ENCODE peak calls at places on chromosomes 13 and 19, in nine cellular contexts. G is non-pigmented ciliary epithelial cell; E is T-helper 2 cell; U is putamen; P is aorta; Q is CD8-positive, alpha-beta memory T cell; S is HCT116; W is retina; C is HT1080. V is an unnamed sample.

GRCh38 chr19:10566658-10567410 is 1.0 kb upstream of the KRI1 start:
- DNase-seq in Q (peak), C (no peak), S (no peak), U (no peak), P (peak), W (no peak), E (peak), G (no peak), V (no peak)

GRCh38 chr13:33691980-33692379 is 126.0 kb upstream of the RFC3 start:
- DNase-seq in Q (no peak), W (no peak), E (no peak), U (no peak), P (no peak), C (no peak), S (no peak), G (no peak), V (no peak)

GRCh38 chr19:49688531-49689132 is 762 bp upstream of the ADM5 start:
- DNase-seq in W (no peak), U (no peak), E (no peak), C (no peak), S (no peak), Q (no peak), G (no peak), P (no peak), V (no peak)

GRCh38 chr19:16259385-16260159 is 61.9 kb downstream of the AP1M1 start:
- DNase-seq in P (no peak), Q (no peak), E (peak), S (no peak), C (no peak), G (no peak), W (no peak), U (no peak), V (no peak)

GRCh38 chr13:73849292-73849691 is 284.9 kb downstream of the KLF12 start:
- DNase-seq in S (peak), E (peak), G (no peak), C (peak), U (no peak), Q (no peak), P (no peak), W (no peak), V (peak)

GRCh38 chr13:112445411-112446271 is 69.5 kb downstream of the SPACA7 start:
- DNase-seq in S (no peak), E (no peak), U (no peak), G (no peak), W (no peak), Q (no peak), C (no peak), P (no peak), V (no peak)

GRCh38 chr13:94914829-94915228 is 202.5 kb upstream of the SOX21 start:
- DNase-seq in G (no peak), E (no peak), S (no peak), Q (no peak), U (no peak), W (no peak), P (no peak), C (no peak), V (no peak)

GRCh38 chr19:4624733-4625362 is 14.5 kb upstream of the TNFAIP8L1 start:
- DNase-seq in Q (no peak), G (no peak), E (no peak), W (no peak), C (peak), P (no peak), U (no peak), S (peak), V (no peak)

GRCh38 chr13:112821340-112822055 is 131.7 kb downstream of the ATP11A start:
- DNase-seq in W (no peak), E (no peak), U (no peak), S (no peak), P (no peak), Q (no peak), G (no peak), C (no peak), V (no peak)

GRCh38 chr13:28059214-28059613 is 41.2 kb downstream of the FLT3 start:
- DNase-seq in W (no peak), P (no peak), S (peak), Q (peak), C (no peak), U (no peak), G (no peak), E (peak), V (peak)

GRCh38 chr13:105346141-105346766 is 1189.2 kb downstream of the EFNB2 start:
- DNase-seq in U (no peak), P (no peak), W (no peak), E (no peak), Q (no peak), G (peak), S (peak), C (peak), V (peak)

GRCh38 chr19:49847731-49848696 is 2.9 kb upstream of the PTOV1 start:
- DNase-seq in E (peak), S (peak), C (peak), P (no peak), U (no peak), W (no peak), Q (no peak), G (peak), V (peak)

GRCh38 chr19:10568444-10568825 is 344 bp downstream of the CDKN2D start:
- DNase-seq in Q (no peak), U (no peak), G (no peak), C (peak), E (peak), S (no peak), W (peak), P (no peak), V (no peak)

GRCh38 chr13:61136101-61136500 is 279.5 kb downstream of the PCDH20 start:
- DNase-seq in S (no peak), Q (no peak), P (no peak), G (peak), W (no peak), E (no peak), C (no peak), U (no peak), V (no peak)

GRCh38 chr19:16585808-16586476 is 13.7 kb upstream of the SLC35E1 start:
- DNase-seq in C (no peak), G (no peak), U (no peak), Q (no peak), W (no peak), P (no peak), S (no peak), E (peak), V (no peak)

GRCh38 chr13:110702591-110703526 is 3.1 kb downstream of the CARS2 start:
- DNase-seq in W (peak), P (no peak), U (no peak), E (no peak), Q (no peak), C (no peak), G (no peak), S (no peak), V (no peak)

GRCh38 chr19:8403820-8404109 is 9.3 kb upstream of the MARCHF2 start:
- DNase-seq in P (no peak), W (no peak), S (no peak), Q (no peak), U (no peak), C (no peak), E (no peak), G (no peak), V (no peak)

GRCh38 chr19:7191946-7192691 is 102.1 kb downstream of the INSR start:
- DNase-seq in G (no peak), U (no peak), E (peak), Q (peak), P (no peak), W (no peak), C (no peak), S (no peak), V (no peak)

GRCh38 chr19:58399903-58400637 is 4.6 kb downstream of the RNF225 start:
- DNase-seq in C (no peak), W (no peak), S (no peak), U (peak), E (no peak), Q (no peak), P (peak), G (no peak), V (no peak)

GRCh38 chr13:107422421-107422820 is 792.9 kb downstream of the LIG4 start:
- DNase-seq in W (no peak), C (no peak), Q (peak), P (no peak), G (no peak), U (no peak), E (peak), S (no peak), V (no peak)

GRCh38 chr19:38293281-38293680 is 10.8 kb upstream of the C19orf33 start:
- DNase-seq in P (no peak), Q (no peak), G (no peak), C (no peak), E (no peak), U (no peak), S (no peak), W (no peak), V (no peak)

GRCh38 chr19:17128403-17128802 is 52.8 kb downstream of the MYO9B start:
- DNase-seq in Q (no peak), W (no peak), U (no peak), C (no peak), E (no peak), G (no peak), S (no peak), P (no peak), V (no peak)